ENCODE peak calls at places on chromosomes 3 and 15, in four cellular contexts. C, V, W and O are unnamed samples.

GRCh38 chr15:91496754-91497691 is 356.5 kb upstream of the SLCO3A1 start:
- DNase-seq in C (no peak), W (peak; percentile 26), V (peak; percentile 11), O (no peak)

GRCh38 chr15:72516734-72517133 is 42.6 kb downstream of the ARIH1 start:
- DNase-seq in C (peak; percentile 10), W (no peak), V (no peak), O (no peak)

GRCh38 chr3:163722421-163722820 is 1355.9 kb downstream of the SI start:
- DNase-seq in V (no peak), W (no peak), C (no peak), O (no peak)

GRCh38 chr15:70503798-70504304 is 259.5 kb downstream of the UACA start:
- DNase-seq in C (no peak), W (no peak), V (no peak), O (no peak)

GRCh38 chr3:177281292-177281942 is 84.1 kb upstream of the TBL1XR1 start:
- DNase-seq in V (no peak), C (peak; percentile 82), W (no peak), O (no peak)

GRCh38 chr15:25543156-25543555 is 104.3 kb upstream of the UBE3A start:
- DNase-seq in V (peak; percentile 46), W (peak; percentile 44), C (no peak), O (peak; percentile 15)

GRCh38 chr3:59006791-59007517 is 42.9 kb downstream of the CFAP20DC start:
- DNase-seq in W (no peak), C (no peak), V (no peak), O (no peak)

GRCh38 chr15:95624616-95625361 is 705.7 kb upstream of the NR2F2 start:
- DNase-seq in C (no peak), V (no peak), W (no peak), O (no peak)

GRCh38 chr3:31754575-31755278 is 222.0 kb downstream of the STT3B start:
- DNase-seq in C (no peak), V (peak; percentile 7), W (peak; percentile 7), O (no peak)

GRCh38 chr15:101641894-101642293 is 10.3 kb downstream of the TM2D3 start:
- DNase-seq in C (peak; percentile 57), W (no peak), V (peak; percentile 35), O (no peak)

GRCh38 chr3:18758047-18758704 is 333.0 kb upstream of the SATB1 start:
- DNase-seq in C (peak; percentile 90), W (peak; percentile 99), V (peak; percentile 27), O (peak; percentile 80)

GRCh38 chr3:102532901-102533300 is 98.1 kb downstream of the ZPLD1 start:
- DNase-seq in C (peak; percentile 3), V (no peak), W (no peak), O (no peak)

GRCh38 chr15:62818691-62819090 is 223.9 kb upstream of the TPM1 start:
- DNase-seq in W (no peak), V (no peak), C (no peak), O (no peak)

GRCh38 chr3:10450494-10451440 is 54.6 kb downstream of the ATP2B2 start:
- DNase-seq in W (no peak), C (no peak), V (no peak), O (peak; percentile 46)

GRCh38 chr3:149369991-149370866 is 7.2 kb downstream of the TM4SF1 start:
- DNase-seq in W (peak; percentile 48), V (no peak), C (no peak), O (peak; percentile 63)

GRCh38 chr3:60584250-60584649 is 667.0 kb downstream of the FHIT start:
- DNase-seq in C (no peak), W (no peak), V (no peak), O (no peak)

GRCh38 chr3:179451335-179452165 is at the start of gene GNB4:
- DNase-seq in V (peak; percentile 94), W (peak; percentile 70), C (peak; percentile 64), O (peak; percentile 91)

GRCh38 chr15:47184003-47184404 is 533.3 kb upstream of the SEMA6D start:
- DNase-seq in V (peak; percentile 75), W (no peak), C (no peak), O (peak; percentile 67)

GRCh38 chr3:146466596-146466995 is 2.8 kb downstream of the PLSCR2 start:
- DNase-seq in W (peak; percentile 83), V (no peak), C (no peak), O (no peak)

DNA sequence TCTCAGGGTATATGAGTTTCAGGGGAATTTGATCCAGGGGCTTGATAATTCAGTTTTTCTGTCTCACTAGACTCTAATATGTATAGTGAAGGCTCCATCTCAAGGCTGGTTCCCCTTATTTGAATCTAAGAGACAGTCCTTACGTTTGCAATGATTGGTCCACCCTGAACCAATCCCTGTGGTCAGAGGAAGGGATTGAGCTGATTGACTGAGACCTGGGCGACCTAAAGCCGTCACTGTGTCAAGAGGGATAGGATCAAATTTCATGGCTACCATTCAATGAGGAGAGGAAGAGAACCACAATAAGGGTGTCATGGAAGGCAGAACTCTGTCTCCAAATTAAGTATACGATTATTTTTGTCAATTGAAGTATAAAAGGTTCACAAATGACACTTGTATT is 16.3 kb downstream of the NUDT16 start:
- DNase-seq in V (no peak), W (no peak), C (no peak), O (no peak)
- H3K4me3 ChIP-seq in V (no peak overlapping the region), W (no peak overlapping the region), C (no peak overlapping the region), O (no peak overlapping the region)

GRCh38 chr3:130894873-130895330 is 1.0 kb downstream of the ATP2C1 start:
- DNase-seq in W (no peak), V (no peak), C (no peak), O (peak; percentile 17)
- TF ChIP-seq EZH2phosphoT487 in W (no peak), V (no peak), C (no peak), O (no peak)

GRCh38 chr3:195895078-195895899 is 13.1 kb downstream of the TNK2 start:
- DNase-seq in C (peak; percentile 82), W (peak; percentile 75), V (peak; percentile 84), O (peak; percentile 61)
- H3K4me3 ChIP-seq in C (peak overlapping the region; percentile 88), W (peak overlapping the region; percentile 94), V (peak overlapping the region; percentile 99), O (peak overlapping the region; percentile 77)

DNA sequence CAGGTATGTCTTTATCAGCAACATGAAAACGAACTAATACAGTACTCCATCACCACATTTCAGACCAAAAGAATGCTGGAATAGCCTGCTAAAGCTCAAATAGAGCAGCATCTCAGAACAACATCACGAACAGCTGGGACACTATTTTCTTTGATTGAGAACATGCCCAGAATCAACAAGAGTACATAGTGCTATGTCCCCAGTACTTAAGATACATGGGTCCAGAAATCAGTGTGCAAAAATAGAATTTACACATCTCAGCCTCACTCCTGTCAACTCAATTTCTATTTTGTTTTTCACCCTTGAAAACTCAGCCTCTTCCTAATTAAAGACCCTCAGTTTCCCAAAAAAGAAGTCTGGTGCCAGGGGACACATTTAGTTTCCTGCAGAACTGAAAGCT is 753.9 kb downstream of the AGBL1 start:
- DNase-seq in C (no peak), V (no peak), W (no peak), O (no peak)
- TF ChIP-seq EZH2phosphoT487 in C (no peak), V (no peak), W (no peak), O (no peak)

DNA sequence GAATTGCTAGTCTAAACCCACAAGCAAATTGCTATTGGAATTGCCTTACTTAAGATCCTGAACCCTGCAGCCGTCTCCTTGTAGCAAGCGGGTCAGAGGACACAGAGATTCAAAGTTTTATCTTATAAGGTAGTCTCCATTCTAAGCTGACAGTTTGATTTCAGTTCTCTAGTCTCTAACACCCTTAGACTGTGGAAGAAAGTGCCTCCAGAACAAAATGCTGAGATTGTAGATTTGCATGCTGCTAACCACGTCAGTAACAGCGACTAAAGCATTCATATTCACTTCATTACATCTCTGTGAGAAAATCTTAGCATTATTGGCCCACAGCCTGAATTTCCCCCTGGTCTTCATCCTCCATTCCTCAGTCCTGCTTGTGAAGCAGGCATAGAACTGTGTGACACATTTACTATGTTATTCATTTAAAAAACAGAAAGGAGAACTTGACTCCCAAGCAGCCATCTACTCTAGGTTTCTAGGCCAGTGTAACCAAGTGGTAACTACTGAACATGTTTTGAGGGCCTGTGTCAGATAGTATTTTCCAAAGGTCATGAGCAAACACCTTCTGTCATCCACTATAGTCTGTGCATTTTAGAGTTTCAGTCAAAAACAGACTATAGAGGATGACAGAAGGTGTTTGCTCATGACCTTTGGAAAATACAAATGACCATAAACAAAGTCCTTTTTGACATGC is 27.4 kb downstream of the ARIH2 start:
- DNase-seq in V (no peak), W (no peak), C (no peak), O (no peak)
- H3K4me3 ChIP-seq in V (no peak overlapping the region), W (no peak overlapping the region), C (no peak overlapping the region), O (no peak overlapping the region)

GRCh38 chr15:69160976-69161877 is 792 bp downstream of the GLCE start:
- DNase-seq in V (peak; percentile 66), C (peak; percentile 45), W (peak; percentile 13), O (peak; percentile 65)
- TF ChIP-seq EZH2phosphoT487 in V (no peak), C (no peak), W (no peak), O (no peak)

GRCh38 chr3:12296511-12296910 is 7.6 kb downstream of the PPARG start:
- DNase-seq in V (no peak), C (no peak), W (peak; percentile 1), O (peak; percentile 62)
- H3K4me3 ChIP-seq in V (no peak overlapping the region), C (no peak overlapping the region), W (no peak overlapping the region), O (no peak overlapping the region)

GRCh38 chr15:27743638-27744037 is 355.5 kb downstream of the OCA2 start:
- DNase-seq in W (no peak), V (no peak), C (no peak), O (no peak)
- TF ChIP-seq EZH2phosphoT487 in W (no peak), V (no peak), C (no peak), O (no peak)